ENCODE peak calls at places on chromosomes 4 and X, in eight cellular contexts. K, H, J, X, T, Q, R and P are unnamed samples.

GRCh38 chrX:128975716-128976115 is 547.6 kb downstream of the SMARCA1 start:
- DNase-seq in X (no peak), R (no peak), K (peak), Q (no peak), J (peak), T (no peak), H (no peak), P (no peak)

GRCh38 chrX:41781500-41781899 is 57.5 kb downstream of the GPR82 start:
- DNase-seq in H (no peak), J (peak), R (no peak), T (no peak), Q (peak), K (peak), X (peak), P (no peak)

GRCh38 chrX:139815771-139816170 is 107.8 kb upstream of the MCF2 start:
- DNase-seq in K (no peak), Q (no peak), T (no peak), H (no peak), J (no peak), X (no peak), R (no peak), P (no peak)

GRCh38 chr4:165721815-165722214 is 151.2 kb upstream of the TLL1 start:
- DNase-seq in T (no peak), H (no peak), K (no peak), J (no peak), X (no peak), Q (no peak), R (no peak), P (no peak)

GRCh38 chrX:48468693-48469691 is 1.1 kb downstream of the SLC38A5 start:
- DNase-seq in T (peak), J (no peak), K (no peak), R (no peak), X (no peak), Q (no peak), H (no peak), P (peak)

GRCh38 chr4:5460106-5460801 is 248.1 kb downstream of the EVC2 start:
- DNase-seq in T (no peak), J (no peak), R (no peak), X (no peak), K (peak), H (no peak), Q (peak), P (peak)

GRCh38 chrX:9610774-9611392 is 146.0 kb downstream of the TBL1X start:
- DNase-seq in J (peak), H (no peak), R (no peak), T (no peak), K (peak), X (peak), Q (peak), P (no peak)

GRCh38 chrX:108734426-108734825 is 1.9 kb downstream of the IRS4 start:
- DNase-seq in J (no peak), R (no peak), X (no peak), H (no peak), T (no peak), Q (no peak), K (no peak), P (no peak)

GRCh38 chr4:138263438-138263837 is 21.3 kb upstream of the SLC7A11 start:
- DNase-seq in Q (peak), R (no peak), T (no peak), H (no peak), K (no peak), X (peak), J (peak), P (no peak)

GRCh38 chr4:97475621-97476020 is 667.7 kb downstream of the STPG2 start:
- DNase-seq in H (no peak), J (no peak), K (no peak), T (no peak), Q (no peak), X (no peak), R (no peak), P (no peak)

GRCh38 chr4:130511776-130512175 is 1415.8 kb downstream of the C4orf33 start:
- DNase-seq in J (no peak), Q (peak), R (no peak), K (no peak), X (no peak), H (no peak), T (no peak), P (no peak)

GRCh38 chrX:22357621-22358020 is 84.9 kb downstream of the CBLL2 start:
- DNase-seq in T (no peak), X (peak), R (no peak), H (no peak), Q (peak), K (no peak), J (no peak), P (no peak)

GRCh38 chr4:134636332-134637055 is 434.9 kb upstream of the PABPC4L start:
- DNase-seq in X (no peak), Q (no peak), J (no peak), R (no peak), T (no peak), K (no peak), H (no peak), P (no peak)

GRCh38 chr4:143281507-143282169 is 55.0 kb upstream of the GAB1 start:
- DNase-seq in J (no peak), Q (peak), K (no peak), R (no peak), T (no peak), H (no peak), X (no peak), P (no peak)

GRCh38 chr4:173862754-173863153 is 332.7 kb upstream of the HAND2 start:
- DNase-seq in T (no peak), K (no peak), Q (no peak), H (no peak), J (no peak), X (no peak), R (no peak), P (no peak)

GRCh38 chr4:99617374-99617773 is 40.3 kb downstream of the C4orf54 start:
- DNase-seq in H (no peak), Q (no peak), X (no peak), J (peak), R (no peak), T (no peak), K (peak), P (no peak)

GRCh38 chr4:151862766-151863165 is 102.0 kb upstream of the GATB start:
- DNase-seq in K (no peak), J (peak), H (no peak), T (no peak), R (no peak), X (peak), Q (peak), P (no peak)

GRCh38 chrX:119459181-119459580 is 9.1 kb upstream of the SLC25A5 start:
- DNase-seq in Q (peak), J (no peak), T (no peak), X (no peak), K (no peak), H (no peak), R (no peak), P (no peak)

GRCh38 chr4:36332782-36333131 is 51.3 kb downstream of the DTHD1 start:
- DNase-seq in X (no peak), K (no peak), H (no peak), Q (no peak), R (no peak), T (no peak), J (no peak), P (no peak)

GRCh38 chrX:22025751-22026150 is 6.4 kb upstream of the PHEX start:
- DNase-seq in H (no peak), T (no peak), J (no peak), R (no peak), X (no peak), Q (peak), K (no peak), P (no peak)

GRCh38 chr4:4856071-4857000 is 3.1 kb upstream of the MSX1 start:
- DNase-seq in Q (no peak), J (no peak), H (no peak), T (no peak), R (no peak), X (no peak), K (no peak), P (peak)

GRCh38 chrX:153909024-153909979 is 4.8 kb downstream of the AVPR2 start:
- DNase-seq in H (no peak), K (no peak), T (no peak), Q (no peak), J (no peak), R (no peak), X (no peak), P (no peak)

GRCh38 chr4:59637596-59637995 is 1562.5 kb upstream of the ADGRL3 start:
- DNase-seq in H (no peak), K (no peak), J (no peak), R (no peak), T (no peak), X (no peak), Q (no peak), P (no peak)

GRCh38 chr4:103372002-103372558 is 173.9 kb upstream of the CENPE start:
- DNase-seq in Q (no peak), T (no peak), X (no peak), R (no peak), K (no peak), J (peak), H (no peak), P (no peak)

GRCh38 chr4:94892051-94892450 is 134.3 kb downstream of the BMPR1B start:
- DNase-seq in R (no peak), X (no peak), J (no peak), K (no peak), T (no peak), H (no peak), Q (no peak), P (no peak)

GRCh38 chr4:41012308-41012707 is 202.0 kb downstream of the APBB2 start:
- DNase-seq in R (no peak), J (no peak), T (no peak), X (peak), Q (peak), K (no peak), H (no peak), P (no peak)

GRCh38 chr4:183014361-183015084 is 84.5 kb upstream of the WWC2 start:
- DNase-seq in R (no peak), T (no peak), H (no peak), Q (no peak), J (no peak), K (no peak), X (no peak), P (no peak)

GRCh38 chr4:188826393-188826792 is 687.2 kb downstream of the TRIML1 start:
- DNase-seq in R (no peak), H (no peak), X (no peak), T (no peak), J (no peak), K (no peak), Q (no peak), P (no peak)

GRCh38 chr4:87251104-87251503 is 30.7 kb upstream of the KLHL8 start:
- DNase-seq in R (no peak), J (no peak), T (no peak), H (no peak), K (peak), X (no peak), Q (no peak), P (no peak)

GRCh38 chr4:7364979-7365378 is 69.8 kb downstream of the PSAPL1 start:
- DNase-seq in H (no peak), Q (no peak), K (no peak), T (no peak), X (no peak), J (no peak), R (no peak), P (no peak)

GRCh38 chr4:40736910-40737309 is 12.8 kb upstream of the NSUN7 start:
- DNase-seq in Q (peak), H (no peak), T (no peak), K (peak), J (peak), R (no peak), X (peak), P (no peak)

GRCh38 chr4:189185810-189186432 is 754.8 kb upstream of the FRG1 start:
- DNase-seq in K (no peak), J (no peak), R (no peak), T (no peak), X (no peak), Q (no peak), H (no peak), P (no peak)